ENCODE peak calls at places on chromosome 3, in five cellular contexts. I is omental fat pad, Z is B cell, G is IMR-90, Y is dorsolateral prefrontal cortex. E is an unnamed sample.

GRCh38 chr3:168096210-168096795 is 579 bp upstream of the GOLIM4 start:
- DNase-seq in I (peak), G (peak), Z (no peak), Y (peak), E (peak)

GRCh38 chr3:62607287-62608029 is 234.1 kb upstream of the FEZF2 start:
- DNase-seq in I (no peak), Z (no peak), Y (no peak), G (peak), E (no peak)

GRCh38 chr3:8519156-8519555 is 17.5 kb downstream of the LMCD1 start:
- DNase-seq in Z (no peak), Y (no peak), G (peak), I (no peak), E (no peak)

GRCh38 chr3:95775486-95776094 is 1038.8 kb upstream of the EPHA6 start:
- DNase-seq in Y (no peak), G (no peak), I (no peak), Z (no peak), E (no peak)

GRCh38 chr3:133472242-133472641 is 72.4 kb downstream of the BFSP2 start:
- DNase-seq in Z (no peak), I (no peak), Y (no peak), G (no peak), E (no peak)

GRCh38 chr3:171366043-171366442 is 94.2 kb downstream of the TNIK start:
- DNase-seq in Y (no peak), I (no peak), G (no peak), Z (no peak), E (no peak)

GRCh38 chr3:195906865-195907729 is 1.3 kb downstream of the TNK2 start:
- DNase-seq in Y (no peak), G (peak), I (no peak), Z (peak), E (peak)

GRCh38 chr3:98901032-98901464 is 447 bp downstream of the DCBLD2 start:
- DNase-seq in Z (peak), I (no peak), Y (peak), G (peak), E (peak)

GRCh38 chr3:65408531-65409181 is 630.1 kb downstream of the MAGI1 start:
- DNase-seq in I (no peak), Y (no peak), Z (no peak), G (no peak), E (no peak)

GRCh38 chr3:182276512-182276911 is 516.8 kb upstream of the ATP11B start:
- DNase-seq in Z (no peak), Y (no peak), G (no peak), I (no peak), E (no peak)

GRCh38 chr3:169297214-169297613 is 366.3 kb downstream of the MECOM start:
- DNase-seq in Z (no peak), G (no peak), Y (no peak), I (no peak), E (no peak)

GRCh38 chr3:43185656-43186375 is 79.9 kb upstream of the POMGNT2 start:
- DNase-seq in G (peak), Z (no peak), Y (no peak), I (no peak), E (no peak)

GRCh38 chr3:115804722-115805121 is 181.4 kb downstream of the GAP43 start:
- DNase-seq in Z (no peak), Y (no peak), I (no peak), G (peak), E (no peak)

GRCh38 chr3:194296448-194296831 is 54.7 kb downstream of the CPN2 start:
- DNase-seq in I (no peak), G (peak), Z (no peak), Y (no peak), E (no peak)

GRCh38 chr3:167228135-167228534 is 152.0 kb downstream of the ZBBX start:
- DNase-seq in I (no peak), Y (no peak), Z (no peak), G (peak), E (no peak)

GRCh38 chr3:171962137-171962720 is 77.1 kb upstream of the FNDC3B start:
- DNase-seq in G (no peak), Y (no peak), I (no peak), Z (no peak), E (no peak)

GRCh38 chr3:111578867-111579266 is 16.3 kb downstream of the ZBED2 start:
- DNase-seq in Y (no peak), Z (no peak), I (no peak), G (no peak), E (no peak)

GRCh38 chr3:111581403-111582113 is 13.6 kb downstream of the ZBED2 start:
- DNase-seq in Z (no peak), I (no peak), Y (no peak), G (no peak), E (no peak)

GRCh38 chr3:111579495-111579894 is 15.7 kb downstream of the ZBED2 start:
- DNase-seq in I (no peak), Y (no peak), G (no peak), Z (no peak), E (no peak)

GRCh38 chr3:111577113-111577512 is 18.0 kb downstream of the ZBED2 start:
- DNase-seq in I (no peak), Y (no peak), G (no peak), Z (no peak), E (no peak)

DNA sequence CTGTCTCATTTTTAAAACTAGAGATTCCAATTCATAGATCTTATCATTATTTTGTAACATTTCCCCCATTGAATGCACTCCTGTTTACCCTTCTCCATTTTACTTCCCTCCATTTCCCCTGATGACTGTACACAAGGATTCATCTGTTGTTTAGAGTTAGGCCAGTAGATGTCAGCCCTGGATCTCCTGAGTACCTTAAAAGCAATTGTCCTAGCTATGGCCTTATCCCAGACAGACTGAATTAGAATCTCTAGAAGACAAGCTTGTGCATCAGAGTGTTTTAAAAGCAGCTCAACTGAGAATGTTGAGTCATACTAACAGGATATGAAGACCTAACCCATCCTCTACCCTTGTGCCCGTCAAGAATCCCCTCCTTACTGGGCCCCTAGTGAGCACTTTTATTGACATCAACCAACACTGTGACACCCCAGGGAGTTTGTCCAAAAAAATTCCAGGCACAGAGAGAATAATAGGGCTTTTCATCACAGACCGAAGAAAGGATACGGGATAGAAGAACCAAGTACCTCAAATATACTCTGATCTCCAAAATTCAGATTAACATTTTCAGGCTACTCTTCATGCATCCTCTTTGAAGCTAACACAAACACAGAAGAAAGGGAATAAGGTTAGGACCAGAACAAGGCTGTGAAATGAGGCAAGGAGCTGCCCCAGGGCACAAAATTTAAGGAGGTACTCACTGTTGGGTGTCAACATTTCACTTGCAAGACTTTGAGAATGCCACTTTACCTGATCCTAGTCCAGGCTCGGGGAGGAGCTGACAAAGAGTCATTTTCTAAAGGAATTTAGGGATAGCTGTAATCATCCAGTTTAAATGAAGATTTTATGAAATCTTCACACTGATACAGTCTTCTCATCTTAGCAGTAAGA is 17.1 kb downstream of the ZBED2 start:
- DNase-seq in G (peak), I (no peak), Z (peak), Y (no peak), E (no peak)
- TF ChIP-seq CTCF in G (peak), I (no peak), Z (peak), Y (no peak), E (peak)

GRCh38 chr3:44554626-44555592 is at the start of gene ZKSCAN7:
- DNase-seq in I (peak), G (peak), Y (peak), Z (peak), E (peak)
- TF ChIP-seq CTCF in I (no peak), G (peak), Y (no peak), Z (peak), E (no peak)

GRCh38 chr3:178443634-178444033 is 92.6 kb upstream of the KCNMB2 start:
- DNase-seq in Y (no peak), Z (no peak), G (no peak), I (no peak), E (no peak)
- TF ChIP-seq CTCF in Y (no peak), Z (no peak), G (no peak), I (no peak), E (no peak)

GRCh38 chr3:127867412-127867811 is 45.1 kb upstream of the MGLL start:
- DNase-seq in G (no peak), Y (no peak), I (no peak), Z (no peak), E (no peak)

GRCh38 chr3:127867986-127868385 is 45.7 kb upstream of the MGLL start:
- DNase-seq in Y (no peak), I (no peak), G (no peak), Z (no peak), E (no peak)

GRCh38 chr3:127860223-127860622 is 37.9 kb upstream of the MGLL start:
- DNase-seq in Z (no peak), I (no peak), G (no peak), Y (no peak), E (no peak)

GRCh38 chr3:127865941-127866340 is 43.6 kb upstream of the MGLL start:
- DNase-seq in G (peak), Z (no peak), Y (no peak), I (no peak), E (peak)
- TF ChIP-seq CTCF in G (peak), Z (no peak), Y (no peak), I (no peak), E (no peak)

DNA sequence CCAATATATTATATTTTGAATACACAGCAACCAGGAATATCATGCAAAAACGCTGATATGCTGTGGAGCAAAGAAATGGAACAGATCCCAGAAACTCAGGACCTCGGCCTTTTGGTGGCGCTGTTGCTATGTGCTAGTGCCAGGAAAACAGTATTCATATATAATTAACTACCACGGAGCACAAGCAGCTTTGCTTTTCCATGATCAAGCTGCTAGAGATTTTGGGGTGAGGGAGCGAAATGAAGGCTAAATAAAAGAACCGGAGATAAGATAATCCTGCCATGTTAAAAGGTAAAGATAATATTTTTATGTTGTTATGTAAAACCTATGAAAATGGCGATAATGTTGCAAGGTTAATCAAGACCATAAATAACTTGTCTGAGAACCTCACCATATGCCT is 157.7 kb upstream of the FAM3D start:
- DNase-seq in G (peak), Y (peak), Z (peak), I (no peak), E (peak)
- TF ChIP-seq CTCF in G (peak), Y (peak), Z (peak), I (no peak), E (peak)

DNA sequence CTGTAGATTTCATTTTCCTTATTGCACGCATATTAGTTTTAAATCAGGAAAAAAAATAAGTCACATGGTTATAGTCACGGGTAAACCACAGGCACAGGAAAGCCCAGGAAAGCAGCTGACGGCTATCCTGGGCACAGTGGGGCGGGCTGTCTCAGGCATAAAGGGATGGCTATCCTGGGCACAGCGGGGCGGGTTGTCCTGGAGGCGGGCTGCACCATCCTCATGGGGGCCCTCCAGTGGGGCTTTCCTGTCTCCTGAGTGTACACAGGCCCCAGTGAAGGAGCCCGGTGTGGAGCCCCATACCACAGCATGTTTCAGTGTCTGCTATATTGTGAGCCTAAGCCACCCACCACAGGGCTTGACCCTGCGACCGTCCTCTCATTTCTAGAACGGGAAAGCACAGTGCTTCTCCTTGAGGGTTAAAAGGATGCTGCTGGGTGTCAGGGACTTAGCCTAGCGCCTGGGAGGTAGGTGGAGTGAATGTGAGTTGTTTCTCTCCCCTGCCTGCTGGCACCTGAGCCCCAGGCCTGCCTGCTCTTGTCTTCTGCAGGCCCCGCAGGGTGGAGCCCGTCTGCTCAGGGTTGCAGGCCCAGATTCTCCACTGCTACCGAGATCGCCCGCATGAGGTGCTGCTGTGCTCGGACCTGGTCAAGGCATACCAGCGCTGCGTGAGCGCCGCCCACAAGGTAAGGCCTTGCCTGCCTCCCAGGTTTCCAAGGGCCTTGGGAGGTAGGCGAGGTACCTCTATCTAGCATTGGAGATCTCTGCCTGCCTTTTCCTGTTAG is 25.9 kb upstream of the PLXNA1 start:
- DNase-seq in G (no peak), Z (no peak), Y (no peak), I (no peak), E (no peak)
- TF ChIP-seq CTCF in G (no peak), Z (no peak), Y (no peak), I (no peak), E (no peak)